ENCODE peak calls at places on chromosomes 3 and 15, in nine cellular contexts. O is nephron progenitor cell, X is HCT116, D is thoracic aorta, U is GM12865, Y is heart left ventricle, L is foreskin keratinocyte, G is cardiac fibroblast, K is transverse colon. B is an unnamed sample.

GRCh38 chr3:112376996-112377395 is 44.0 kb downstream of the CD200 start:
- DNase-seq in D (no peak), Y (no peak), U (no peak), L (peak), X (no peak), G (peak), O (no peak), K (no peak), B (no peak)

GRCh38 chr3:66520716-66521115 is 19.9 kb upstream of the LRIG1 start:
- DNase-seq in K (no peak), D (no peak), G (peak), L (no peak), X (no peak), U (no peak), Y (no peak), O (no peak), B (no peak)

GRCh38 chr3:33663042-33663441 is 55.0 kb downstream of the CLASP2 start:
- DNase-seq in U (no peak), L (no peak), D (no peak), K (no peak), O (no peak), G (no peak), Y (no peak), X (no peak), B (no peak)

GRCh38 chr3:114902691-114903101 is 244.4 kb downstream of the ZBTB20 start:
- DNase-seq in X (no peak), K (no peak), L (peak), D (no peak), O (no peak), U (no peak), G (no peak), Y (no peak), B (no peak)

GRCh38 chr15:40091861-40092415 is 16.7 kb downstream of the BMF start:
- DNase-seq in U (no peak), Y (no peak), G (peak), D (no peak), O (no peak), L (no peak), X (no peak), K (no peak), B (no peak)

GRCh38 chr15:89680282-89680873 is 1.2 kb upstream of the PLIN1 start:
- DNase-seq in L (no peak), D (no peak), K (peak), U (no peak), X (no peak), O (no peak), G (peak), Y (no peak), B (no peak)

GRCh38 chr15:91357011-91357410 is 257.0 kb downstream of the SV2B start:
- DNase-seq in O (no peak), G (no peak), Y (no peak), D (no peak), L (no peak), U (no peak), K (no peak), X (no peak), B (no peak)

GRCh38 chr15:96354731-96355560 is 24.4 kb downstream of the NR2F2 start:
- DNase-seq in G (peak), Y (no peak), L (peak), D (no peak), K (no peak), X (no peak), U (no peak), O (no peak), B (no peak)

GRCh38 chr3:65361448-65361847 is 673.6 kb upstream of the ADAMTS9 start:
- DNase-seq in O (no peak), X (no peak), Y (no peak), G (no peak), U (no peak), K (no peak), D (no peak), L (no peak), B (no peak)

GRCh38 chr3:39064646-39065045 is 12.8 kb downstream of the WDR48 start:
- DNase-seq in K (no peak), O (no peak), U (no peak), Y (no peak), G (no peak), X (no peak), L (no peak), D (no peak), B (no peak)

GRCh38 chr15:39976291-39977274 is 42.7 kb downstream of the EIF2AK4 start:
- DNase-seq in D (peak), G (peak), K (peak), O (peak), X (no peak), Y (peak), L (peak), U (no peak), B (no peak)

GRCh38 chr15:77627067-77627466 is 5.6 kb downstream of the LINGO1 start:
- DNase-seq in G (no peak), O (no peak), L (no peak), K (no peak), U (no peak), X (no peak), Y (no peak), D (no peak), B (no peak)

GRCh38 chr15:20355256-20355868 is 186.2 kb downstream of the GOLGA6L6 start:
- DNase-seq in X (no peak), K (no peak), G (no peak), Y (peak), U (no peak), L (no peak), O (no peak), D (no peak), B (no peak)

GRCh38 chr3:150292891-150293290 is 115.2 kb upstream of the TSC22D2 start:
- DNase-seq in Y (no peak), L (peak), X (no peak), G (peak), K (no peak), U (no peak), D (no peak), O (no peak), B (no peak)

GRCh38 chr15:71109130-71109529 is 6.1 kb upstream of the THSD4 start:
- DNase-seq in U (no peak), Y (no peak), D (no peak), X (no peak), O (no peak), G (peak), L (no peak), K (no peak), B (no peak)
- TF ChIP-seq CTCF in U (no peak), Y (no peak), D (peak), X (no peak), O (no peak), G (peak), L (peak), K (no peak), B (no peak)

GRCh38 chr3:98259707-98260106 is 4.3 kb upstream of the OR5H6 start:
- DNase-seq in L (no peak), D (no peak), Y (no peak), X (peak), K (no peak), U (peak), G (no peak), O (no peak), B (no peak)
- TF ChIP-seq CTCF in L (peak), D (no peak), Y (no peak), X (peak), K (no peak), U (peak), G (peak), O (no peak), B (no peak)

GRCh38 chr15:67254238-67255175 is at the start of the genes AAGAB and IQCH:
- DNase-seq in K (peak), D (peak), L (peak), X (peak), U (peak), Y (peak), O (peak), G (peak), B (peak)
- TF ChIP-seq CTCF in K (peak), D (no peak), L (no peak), X (no peak), U (no peak), Y (no peak), O (no peak), G (no peak), B (no peak)

DNA sequence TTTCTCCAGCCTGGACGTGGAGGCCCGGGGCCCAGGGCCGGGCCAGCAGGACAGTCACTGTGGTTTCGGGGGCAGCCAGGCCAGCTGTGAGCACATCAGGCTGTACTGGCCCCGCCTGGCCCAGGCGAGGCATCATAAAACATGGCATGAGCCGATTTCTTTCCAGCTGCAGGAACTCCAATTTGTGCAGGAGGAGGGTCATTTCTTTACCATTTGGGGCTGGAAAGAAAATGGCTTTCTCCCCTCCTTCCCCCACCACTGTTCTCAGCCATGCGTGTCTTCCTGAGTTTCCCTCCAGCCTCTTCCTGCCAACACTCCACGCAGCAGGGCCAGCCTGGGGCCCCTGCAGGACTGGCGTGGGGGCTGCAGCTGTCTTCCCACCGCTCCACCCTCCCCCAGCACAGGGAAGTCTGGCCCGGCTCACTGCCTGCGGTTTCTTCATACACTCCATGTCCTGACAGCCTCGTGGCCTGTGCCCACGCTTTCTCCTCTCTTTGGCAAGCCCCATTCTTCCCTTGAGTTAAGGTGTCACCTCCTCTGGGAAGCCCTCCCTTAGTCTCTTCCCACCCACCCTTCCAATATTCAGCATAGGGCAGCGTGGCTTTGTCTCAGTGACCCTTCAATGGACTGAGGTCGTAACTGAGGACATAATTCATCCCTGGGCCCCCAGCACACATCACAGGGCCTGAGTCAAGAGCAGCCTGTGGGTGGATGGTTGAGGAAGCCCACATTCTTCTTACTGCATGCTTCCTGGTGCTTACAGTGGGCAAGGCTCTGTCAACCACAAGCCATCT is 135.8 kb downstream of the CHSY1 start:
- DNase-seq in G (peak), U (no peak), D (no peak), Y (no peak), X (no peak), O (peak), K (no peak), L (no peak), B (no peak)
- TF ChIP-seq CTCF in G (no peak), U (no peak), D (no peak), Y (no peak), X (no peak), O (no peak), K (no peak), L (no peak), B (no peak)

B was measured in activated CD8-positive, alpha-beta T cell treated with anti-CD3 and anti-CD28 coated beads for 36 hours.